ENCODE peak calls at places on chromosomes 3 and 15, in five cellular contexts. I is IMR-90, M is cardiac fibroblast, J is progenitor cell of endocrine pancreas, P is breast epithelium. V is an unnamed sample.

GRCh38 chr3:183560607-183561006 is 5.1 kb upstream of the KLHL6 start:
- DNase-seq in P (no peak), M (peak), I (no peak), J (no peak), V (peak)

GRCh38 chr3:102225407-102226132 is 209.2 kb upstream of the ZPLD1 start:
- DNase-seq in J (no peak), I (peak), M (peak), P (no peak), V (no peak)

GRCh38 chr15:76310470-76311070 is 699 bp downstream of the ETFA start:
- DNase-seq in J (no peak), P (no peak), I (no peak), M (no peak), V (no peak)

GRCh38 chr3:155391583-155391982 is 98.1 kb upstream of the STRIT1 start:
- DNase-seq in I (peak), J (no peak), P (no peak), M (peak), V (no peak)

GRCh38 chr3:130849111-130849552 is 44.8 kb upstream of the ATP2C1 start:
- DNase-seq in M (no peak), I (no peak), P (peak), J (no peak), V (no peak)

GRCh38 chr3:49841126-49841525 is 15.2 kb downstream of the TRAIP start:
- DNase-seq in P (no peak), J (no peak), M (peak), I (no peak), V (peak)

GRCh38 chr3:127590282-127590592 is 296 bp downstream of the TPRA1 start:
- DNase-seq in P (no peak), J (no peak), I (no peak), M (no peak), V (no peak)

GRCh38 chr15:66936115-66936863 is 129.1 kb upstream of the SMAD3 start:
- DNase-seq in M (peak), J (no peak), I (peak), P (no peak), V (no peak)

GRCh38 chr3:160225181-160226025 is at the start of gene C3orf80:
- DNase-seq in J (peak), M (peak), I (peak), P (no peak), V (peak)

GRCh38 chr3:30667250-30667585 is 60.8 kb downstream of the TGFBR2 start:
- DNase-seq in I (no peak), M (no peak), P (no peak), J (no peak), V (peak)

GRCh38 chr3:89955141-89955540 is 847.7 kb downstream of the EPHA3 start:
- DNase-seq in M (no peak), J (no peak), I (no peak), P (no peak), V (no peak)

GRCh38 chr15:78933187-78934062 is 11.4 kb downstream of the CTSH start:
- DNase-seq in M (no peak), I (no peak), J (no peak), P (no peak), V (no peak)

GRCh38 chr3:10281951-10282350 is 10.8 kb downstream of the GHRL start:
- DNase-seq in J (no peak), P (no peak), I (peak), M (peak), V (no peak)

GRCh38 chr3:162799910-162800309 is 1303.3 kb downstream of the OTOL1 start:
- DNase-seq in P (no peak), I (no peak), M (no peak), J (no peak), V (no peak)

GRCh38 chr3:37197810-37198371 is 23.5 kb upstream of the LRRFIP2 start:
- DNase-seq in J (no peak), P (no peak), M (peak), I (peak), V (no peak)

GRCh38 chr3:148203263-148204010 is 494.3 kb upstream of the AGTR1 start:
- DNase-seq in M (peak), P (no peak), I (peak), J (no peak), V (no peak)

GRCh38 chr15:64877435-64877834 is 34.3 kb upstream of the ANKDD1A start:
- DNase-seq in P (no peak), M (peak), J (no peak), I (no peak), V (no peak)

DNA sequence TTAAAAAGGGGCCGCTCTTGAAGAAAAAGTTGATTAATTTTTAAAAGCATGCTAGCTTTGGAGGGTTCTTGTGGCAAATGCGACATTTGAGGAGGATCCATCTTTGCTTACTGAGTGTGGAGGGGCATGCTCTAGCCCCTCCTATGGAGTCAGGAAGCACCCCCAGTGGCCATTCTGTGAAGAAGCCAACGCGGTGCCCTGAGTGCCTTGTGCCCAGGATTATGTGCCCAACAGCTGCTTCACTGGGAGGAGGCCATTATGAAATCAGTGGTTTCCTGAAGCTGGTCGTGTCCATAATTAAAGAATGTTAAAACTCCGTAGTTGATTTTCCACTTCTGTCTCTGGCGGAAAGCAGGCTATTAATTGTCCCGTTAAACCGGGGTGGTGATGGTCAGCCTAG is 69.1 kb upstream of the TNFAIP8L3 start:
- DNase-seq in M (no peak), P (no peak), I (no peak), J (no peak), V (no peak)
- TF ChIP-seq CTCF in M (no peak), P (no peak), I (no peak), J (no peak), V (no peak)

GRCh38 chr15:95626501-95627361 is 703.8 kb upstream of the NR2F2 start:
- DNase-seq in J (no peak), M (no peak), P (no peak), I (peak), V (no peak)

GRCh38 chr15:95630683-95631082 is 699.8 kb upstream of the NR2F2 start:
- DNase-seq in I (no peak), M (no peak), P (no peak), J (no peak), V (no peak)

GRCh38 chr15:95624616-95625361 is 705.7 kb upstream of the NR2F2 start:
- DNase-seq in P (no peak), I (no peak), M (no peak), J (no peak), V (no peak)

GRCh38 chr15:95624100-95624499 is 706.4 kb upstream of the NR2F2 start:
- DNase-seq in J (no peak), I (no peak), M (no peak), P (no peak), V (no peak)

DNA sequence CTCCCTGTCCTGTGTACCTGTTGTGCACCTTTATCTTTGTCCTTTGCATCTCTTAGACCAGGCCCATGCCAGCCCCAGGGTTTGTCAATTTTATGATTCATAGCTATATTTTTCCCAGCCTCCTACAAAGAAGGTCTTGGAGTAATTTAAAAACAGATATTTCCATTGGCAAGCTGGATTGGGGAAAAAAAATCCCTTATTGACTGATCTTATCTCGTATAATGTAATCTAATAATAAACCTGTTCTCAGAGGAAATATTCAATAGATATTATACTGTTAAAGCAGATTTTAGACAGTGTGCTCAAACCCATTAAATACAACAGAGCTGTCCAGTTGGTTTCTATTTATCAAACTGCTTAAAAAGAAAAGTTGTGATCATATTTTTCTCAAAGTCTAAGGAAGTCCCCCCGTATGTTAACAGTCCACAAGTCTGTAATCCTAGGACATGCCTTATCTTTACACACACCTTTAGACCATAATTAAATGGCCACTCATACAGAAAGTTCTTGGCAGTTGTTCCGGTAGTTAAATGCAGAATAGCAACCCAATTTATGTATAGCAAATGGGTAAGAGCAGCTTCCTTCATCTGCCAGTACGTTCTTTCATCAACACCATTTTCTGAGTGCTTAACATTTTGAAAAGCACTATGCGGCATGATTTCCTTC is 700.9 kb upstream of the NR2F2 start:
- DNase-seq in M (no peak), J (no peak), P (no peak), I (no peak), V (no peak)
- TF ChIP-seq CTCF in M (no peak), J (no peak), P (no peak), I (no peak), V (no peak)

DNA sequence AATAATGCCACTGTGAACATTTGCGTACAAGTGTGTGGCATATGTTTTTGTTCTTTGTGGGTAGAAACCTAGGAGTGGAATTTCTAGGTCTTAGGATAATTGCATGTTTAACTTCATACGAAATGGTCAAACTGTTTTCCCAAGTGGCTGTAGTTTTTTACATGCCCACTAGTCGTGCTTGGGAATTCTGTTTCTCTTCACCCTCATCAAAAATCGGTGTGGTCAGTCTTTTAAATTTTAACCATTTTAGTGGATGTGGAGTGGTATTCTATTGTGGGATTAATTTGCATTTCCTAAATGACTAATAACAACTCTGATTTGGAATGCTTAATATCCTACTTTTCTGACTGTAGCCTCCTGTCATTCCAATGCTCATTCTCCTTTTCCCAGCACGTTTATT is 27.6 kb downstream of the ZFAND6 start:
- DNase-seq in I (no peak), P (no peak), J (no peak), M (no peak), V (no peak)
- TF ChIP-seq CTCF in I (peak), P (no peak), J (peak), M (peak), V (no peak)

DNA sequence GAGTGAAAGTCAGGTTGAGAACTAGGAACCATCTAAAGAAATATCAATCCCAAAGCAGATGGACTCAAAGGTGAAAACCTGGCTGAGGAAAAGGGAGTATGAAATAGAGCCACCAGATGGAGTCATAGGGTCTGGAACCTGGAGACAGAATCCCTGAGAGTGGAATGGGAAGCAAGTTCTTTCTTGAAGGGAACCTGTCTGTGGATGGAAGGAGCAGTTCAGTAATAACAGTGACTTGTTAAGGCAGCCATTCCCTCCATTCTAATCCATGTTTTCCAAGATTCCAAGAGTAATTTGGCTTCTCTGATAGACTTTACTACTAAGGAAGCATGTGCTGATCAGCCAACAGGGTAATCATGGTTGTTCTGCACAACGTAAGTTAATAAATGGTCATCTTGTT is 22.5 kb upstream of the AQP9 start:
- DNase-seq in I (no peak), P (no peak), J (no peak), M (peak), V (no peak)
- TF ChIP-seq CTCF in I (no peak), P (no peak), J (no peak), M (peak), V (no peak)

GRCh38 chr3:53071882-53072431 is 26.1 kb upstream of the SFMBT1 start:
- DNase-seq in J (no peak), I (no peak), M (no peak), P (peak), V (no peak)
- TF ChIP-seq CTCF in J (no peak), I (no peak), M (no peak), P (no peak), V (no peak)

GRCh38 chr3:52983336-52983807 is 62.5 kb downstream of the SFMBT1 start:
- DNase-seq in J (no peak), I (no peak), M (no peak), P (no peak), V (no peak)

GRCh38 chr3:52986049-52986448 is 59.8 kb downstream of the SFMBT1 start:
- DNase-seq in J (no peak), I (peak), M (peak), P (no peak), V (no peak)

GRCh38 chr3:52983828-52984227 is 62.0 kb downstream of the SFMBT1 start:
- DNase-seq in I (no peak), M (no peak), J (no peak), P (no peak), V (no peak)

GRCh38 chr3:52990637-52991036 is 55.2 kb downstream of the SFMBT1 start:
- DNase-seq in P (no peak), M (no peak), I (no peak), J (no peak), V (no peak)

GRCh38 chr3:52986938-52987337 is 58.9 kb downstream of the SFMBT1 start:
- DNase-seq in I (peak), P (no peak), M (peak), J (no peak), V (peak)
- TF ChIP-seq CTCF in I (peak), P (no peak), M (peak), J (no peak), V (no peak)

GRCh38 chr3:38480093-38480445 is 16.1 kb upstream of the EXOG start:
- DNase-seq in I (no peak), P (no peak), M (no peak), J (no peak), V (no peak)
- TF ChIP-seq CTCF in I (no peak), P (no peak), M (no peak), J (no peak), V (peak)

DNA sequence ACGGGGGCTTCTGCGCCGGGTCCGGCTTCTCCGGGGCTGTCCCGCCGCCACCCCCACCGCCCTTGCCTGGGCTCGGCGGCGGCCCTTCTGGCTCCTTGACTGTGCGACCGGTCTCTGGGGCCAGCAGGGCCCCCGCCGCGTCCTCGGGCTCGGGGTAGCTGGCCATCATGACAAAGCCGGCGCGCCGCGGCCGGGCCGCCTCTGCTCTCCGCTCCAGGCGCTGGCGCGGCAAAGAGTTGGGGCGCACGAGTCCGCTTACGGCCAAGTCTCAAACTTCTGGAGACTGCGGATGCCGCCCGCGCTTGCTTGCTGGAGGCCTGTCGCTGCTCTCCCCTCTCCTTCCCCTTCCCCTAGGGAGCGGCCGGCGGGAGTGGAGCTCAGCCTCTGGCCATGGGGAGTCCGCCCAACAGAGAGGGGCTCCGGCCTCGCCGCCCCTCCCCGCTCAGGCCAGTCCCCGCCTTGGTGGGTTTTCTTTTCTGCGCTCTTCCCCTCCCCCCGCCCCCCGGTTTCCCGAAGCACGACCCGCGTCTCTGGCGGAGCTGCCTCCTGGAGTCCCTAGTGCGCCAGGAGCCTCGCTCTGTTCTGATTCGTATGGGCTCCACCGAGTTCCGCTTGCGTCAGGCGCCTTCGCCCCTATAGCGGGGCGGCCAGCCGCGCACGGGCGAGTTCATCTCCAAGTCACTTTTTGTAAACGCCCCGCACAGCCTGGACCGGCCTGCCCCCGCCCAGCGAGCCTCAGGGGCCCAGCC is at the start of the genes FOXL2 and FOXL2NB:
- DNase-seq in P (no peak), J (peak), M (peak), I (peak), V (peak)
- TF ChIP-seq CTCF in P (no peak), J (no peak), M (no peak), I (no peak), V (no peak)

GRCh38 chr3:189494632-189495031 is 136.6 kb upstream of the TP63 start:
- DNase-seq in I (no peak), P (no peak), M (no peak), J (no peak), V (no peak)
- TF ChIP-seq CTCF in I (no peak), P (no peak), M (no peak), J (no peak), V (no peak)

V was measured in endothelial cell.